ENCODE peak calls at places on chromosomes 13 and 19, in seven cellular contexts. Y is Daoy; J is GDM1; I is CD8-positive, alpha-beta memory T cell; A is effector memory CD4-positive, alpha-beta T cell; R is non-pigmented ciliary epithelial cell; V is central memory CD4-positive, alpha-beta T cell. H is an unnamed sample.

GRCh38 chr13:80048802-80049201 is 292.1 kb downstream of the SPRY2 start:
- DNase-seq in Y (peak; percentile 92), J (peak; percentile 42), R (peak; percentile 96), V (no peak), I (peak; percentile 11), A (no peak), H (no peak)

GRCh38 chr13:97433727-97434416 is at the start of gene RAP2A:
- DNase-seq in V (peak; percentile 90), J (peak; percentile 94), I (peak; percentile 91), A (peak; percentile 82), Y (peak; percentile 91), R (peak; percentile 53), H (peak; percentile 92)

GRCh38 chr19:11269408-11269807 is 7.1 kb upstream of the DOCK6 start:
- DNase-seq in V (no peak), A (no peak), Y (no peak), I (no peak), R (no peak), J (no peak), H (no peak)

GRCh38 chr19:33390120-33390907 is 16.8 kb downstream of the CEBPG start:
- DNase-seq in I (no peak), R (no peak), V (no peak), Y (no peak), A (no peak), J (no peak), H (no peak)

GRCh38 chr19:1244693-1245451 is 3.3 kb downstream of the ATP5F1D start:
- DNase-seq in J (no peak), Y (no peak), I (no peak), A (no peak), R (no peak), V (no peak), H (no peak)

GRCh38 chr13:52454459-52454824 is 836 bp upstream of the CKAP2 start:
- DNase-seq in V (no peak), I (peak; percentile 43), Y (peak; percentile 19), R (no peak), J (peak; percentile 49), A (peak; percentile 3), H (no peak)

GRCh38 chr13:109629737-109630136 is 156.6 kb downstream of the IRS2 start:
- DNase-seq in A (no peak), J (no peak), Y (no peak), I (no peak), R (no peak), V (no peak), H (no peak)

GRCh38 chr13:97257800-97258799 is 36.0 kb downstream of the MBNL2 start:
- DNase-seq in A (peak; percentile 17), J (no peak), R (peak; percentile 81), Y (peak; percentile 80), V (no peak), I (no peak), H (peak; percentile 57)

GRCh38 chr13:106710267-106710666 is 142.3 kb upstream of the ARGLU1 start:
- DNase-seq in A (no peak), V (no peak), I (no peak), Y (no peak), J (no peak), R (no peak), H (no peak)

H was measured in CD4-positive, alpha-beta memory T cell.